ENCODE peak calls at places on chromosomes 16 and 17, in ten cellular contexts. H is lower lobe of right lung; A is effector memory CD4-positive, alpha-beta T cell; Q is stomach; Z is ovary; R is HAP-1; W is thoracic aorta; E is colonic mucosa; T is GM23248; J is HL-60. S is an unnamed sample. For H3K27me3, the result is how much of the 10 kb centered on the place peaks cover.

GRCh38 chr17:75031972-75032895 is 14.5 kb downstream of the ATP5PD start:
- DNase-seq in H (peak), A (peak), Q (peak), Z (peak), R (peak), W (peak), E (peak), T (peak), J (no peak), S (peak)

GRCh38 chr16:84045001-84045817 is 2.6 kb upstream of the SLC38A8 start:
- DNase-seq in H (peak), A (no peak), Q (no peak), Z (no peak), R (no peak), W (no peak), E (no peak), T (no peak), J (no peak), S (no peak)

GRCh38 chr16:2981177-2981898 is 1.1 kb upstream of the PKMYT1 start:
- DNase-seq in H (no peak), A (no peak), Q (no peak), Z (no peak), R (no peak), W (no peak), E (peak), T (no peak), J (no peak), S (no peak)

GRCh38 chr17:71975998-71976649 is 144.7 kb upstream of the SOX9 start:
- DNase-seq in H (peak), A (no peak), Q (peak), Z (peak), R (no peak), W (peak), E (peak), T (peak), J (no peak), S (peak)

GRCh38 chr16:51818342-51818944 is 667.4 kb upstream of the SALL1 start:
- DNase-seq in H (no peak), A (no peak), Q (peak), Z (no peak), R (peak), W (no peak), E (peak), T (peak), J (no peak), S (peak)

GRCh38 chr17:15096511-15096910 is 168.6 kb downstream of the PMP22 start:
- DNase-seq in H (no peak), A (no peak), Q (no peak), Z (no peak), R (no peak), W (no peak), E (no peak), T (no peak), J (no peak), S (no peak)

GRCh38 chr17:47324224-47325020 is 667 bp downstream of the EFCAB13 start:
- DNase-seq in H (peak), A (peak), Q (peak), Z (peak), R (no peak), W (no peak), E (peak), T (peak), J (peak), S (peak)

GRCh38 chr16:65457084-65457483 is 335.2 kb upstream of the CDH11 start:
- DNase-seq in H (no peak), A (no peak), Q (no peak), Z (no peak), R (no peak), W (no peak), E (no peak), T (no peak), J (no peak), S (no peak)

GRCh38 chr17:20080513-20080912 is 71.4 kb downstream of the SPECC1 start:
- DNase-seq in H (no peak), A (no peak), Q (no peak), Z (no peak), R (no peak), W (no peak), E (no peak), T (no peak), J (no peak), S (no peak)

DNA sequence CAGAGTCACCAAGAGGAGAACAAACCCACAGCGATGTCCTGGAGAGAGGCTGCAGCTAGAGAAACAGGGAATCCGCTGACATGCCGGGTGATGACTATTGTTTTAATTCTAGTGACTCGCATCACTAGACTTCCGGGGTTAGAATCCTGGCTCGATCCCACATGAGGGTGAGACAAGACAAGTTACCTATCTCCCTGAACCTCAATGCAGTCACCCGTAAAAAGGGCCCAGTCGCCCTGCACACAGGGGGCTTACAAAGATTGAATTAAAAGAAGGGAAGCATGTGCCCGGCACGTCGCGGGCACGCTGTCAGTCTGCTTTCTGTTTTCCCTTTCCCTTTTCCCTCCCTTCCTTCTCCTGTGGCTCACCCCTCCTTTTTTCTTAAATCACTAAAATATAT is 212.9 kb upstream of the FOXF1 start:
- DNase-seq in H (no peak), A (no peak), Q (no peak), Z (no peak), R (no peak), W (no peak), E (no peak), T (peak), J (no peak), S (no peak)
- H3K27me3 ChIP-seq in H (half or more), A (under half), Q (under half), Z (under half), R (under half), W (under half), E (under half), T (half or more), J (under half), S (under half)

GRCh38 chr17:79530361-79531105 is 80.3 kb downstream of the RBFOX3 start:
- DNase-seq in H (peak), A (no peak), Q (no peak), Z (no peak), R (no peak), W (no peak), E (no peak), T (no peak), J (no peak), S (no peak)
- H3K27me3 ChIP-seq in H (under half), A (under half), Q (under half), Z (under half), R (under half), W (under half), E (under half), T (under half), J (under half), S (under half)

GRCh38 chr16:74825941-74826340 is 51.3 kb upstream of the FA2H start:
- DNase-seq in H (no peak), A (no peak), Q (no peak), Z (no peak), R (no peak), W (no peak), E (peak), T (no peak), J (no peak), S (no peak)
- H3K27me3 ChIP-seq in H (under half), A (under half), Q (under half), Z (under half), R (under half), W (under half), E (under half), T (under half), J (under half), S (under half)

GRCh38 chr17:58321571-58322525 is 6.7 kb downstream of the TSPOAP1 start:
- DNase-seq in H (peak), A (no peak), Q (no peak), Z (peak), R (no peak), W (no peak), E (no peak), T (no peak), J (no peak), S (no peak)
- H3K27me3 ChIP-seq in H (under half), A (under half), Q (under half), Z (under half), R (under half), W (under half), E (under half), T (under half), J (under half), S (under half)